ENCODE peak calls at places on chromosomes 11 and 22, in six cellular contexts. K is psoas muscle; Z is Jurkat, Clone E6-1; B is pancreas; U is astrocyte of the spinal cord; C is tibial nerve. R is an unnamed sample.

GRCh38 chr22:22068657-22069056 is 86.1 kb upstream of the TOP3B start:
- DNase-seq in C (no peak), Z (no peak), B (no peak), K (no peak), U (no peak), R (no peak)

GRCh38 chr11:35323076-35323868 is 96.1 kb downstream of the SLC1A2 start:
- DNase-seq in B (no peak), Z (no peak), K (no peak), U (no peak), C (no peak), R (no peak)

GRCh38 chr11:8039530-8040260 is 41.3 kb upstream of the TUB start:
- DNase-seq in U (no peak), Z (no peak), K (no peak), C (no peak), B (no peak), R (peak)

GRCh38 chr11:24903555-24903954 is 406.7 kb downstream of the LUZP2 start:
- DNase-seq in K (no peak), Z (no peak), B (no peak), C (no peak), U (no peak), R (no peak)

GRCh38 chr11:60899021-60899936 is 7.1 kb downstream of the PRPF19 start:
- DNase-seq in U (peak), C (peak), B (peak), K (no peak), Z (peak), R (no peak)

GRCh38 chr11:121521145-121522042 is 68.6 kb upstream of the SORL1-AS1 start:
- DNase-seq in B (no peak), K (no peak), C (no peak), Z (no peak), U (no peak), R (no peak)

GRCh38 chr22:50201191-50202129 is 649 bp downstream of the SELENOO start:
- DNase-seq in C (no peak), K (no peak), Z (no peak), B (no peak), U (no peak), R (no peak)

GRCh38 chr22:43891360-43892182 is at the start of gene PNPLA5:
- DNase-seq in U (no peak), C (no peak), B (no peak), Z (no peak), K (peak), R (no peak)

GRCh38 chr11:86459682-86460460 is 85.2 kb downstream of the CCDC81 start:
- DNase-seq in K (no peak), U (peak), C (peak), B (peak), Z (no peak), R (peak)

GRCh38 chr11:95831198-95831883 is 41.0 kb downstream of the CEP57 start:
- DNase-seq in Z (no peak), B (no peak), U (peak), K (no peak), C (no peak), R (no peak)

GRCh38 chr11:7637447-7638157 is 35.7 kb downstream of the CYB5R2 start:
- DNase-seq in K (no peak), B (no peak), U (peak), Z (no peak), C (peak), R (no peak)

GRCh38 chr22:19757140-19757984 is 3.2 kb upstream of the TBX1 start:
- DNase-seq in U (no peak), Z (no peak), C (no peak), B (no peak), K (no peak), R (no peak)

GRCh38 chr22:43381693-43382092 is 30.1 kb upstream of the MPPED1 start:
- DNase-seq in B (no peak), K (no peak), U (no peak), C (no peak), Z (peak), R (no peak)

GRCh38 chr11:65254724-65255123 is 7.0 kb upstream of the POLA2 start:
- DNase-seq in B (no peak), U (no peak), Z (no peak), C (no peak), K (no peak), R (no peak)

GRCh38 chr11:123202155-123202714 is 7.2 kb upstream of the CLMP start:
- DNase-seq in Z (no peak), B (no peak), U (no peak), C (no peak), K (no peak), R (no peak)

GRCh38 chr11:61333638-61334433 is 808 bp downstream of the TKFC start:
- DNase-seq in B (no peak), K (no peak), U (no peak), C (no peak), Z (peak), R (no peak)

GRCh38 chr11:6621711-6622211 is 2.5 kb upstream of the TPP1 start:
- DNase-seq in C (no peak), B (no peak), K (no peak), Z (no peak), U (no peak), R (no peak)

GRCh38 chr11:95704865-95705264 is 84.7 kb downstream of the FAM76B start:
- DNase-seq in B (no peak), C (no peak), Z (no peak), U (no peak), K (no peak), R (no peak)

GRCh38 chr11:134516529-134516928 is 104.5 kb upstream of the B3GAT1 start:
- DNase-seq in K (peak), C (no peak), Z (peak), U (no peak), B (no peak), R (peak)

GRCh38 chr11:82754410-82754809 is 20.7 kb upstream of the FAM181B start:
- DNase-seq in Z (no peak), K (no peak), C (no peak), B (no peak), U (no peak), R (no peak)

GRCh38 chr11:22331771-22332170 is 6.4 kb upstream of the SLC17A6 start:
- DNase-seq in C (no peak), K (no peak), Z (no peak), B (no peak), U (no peak), R (no peak)

GRCh38 chr11:93543292-93543977 is at the start of gene SMCO4:
- DNase-seq in C (peak), Z (peak), K (peak), U (peak), B (peak), R (peak)

GRCh38 chr22:21937041-21937820 is 15.4 kb downstream of the PPM1F start:
- DNase-seq in Z (no peak), B (peak), K (peak), U (no peak), C (peak), R (no peak)

GRCh38 chr11:35619030-35619753 is 932 bp downstream of the FJX1 start:
- DNase-seq in C (no peak), Z (no peak), U (peak), K (peak), B (peak), R (peak)

GRCh38 chr11:3220521-3221407 is 2.2 kb upstream of the MRGPRG start:
- DNase-seq in C (no peak), B (peak), K (no peak), Z (no peak), U (no peak), R (no peak)

GRCh38 chr22:30649430-30650007 is 13.9 kb downstream of the SLC35E4 start:
- DNase-seq in U (peak), C (no peak), B (peak), Z (no peak), K (peak), R (no peak)

GRCh38 chr22:24068717-24069116 is 57.6 kb downstream of the CABIN1 start:
- DNase-seq in Z (no peak), U (no peak), K (no peak), B (no peak), C (no peak), R (no peak)

GRCh38 chr11:69252494-69252845 is 41.5 kb upstream of the MYEOV start:
- DNase-seq in Z (no peak), B (no peak), U (no peak), K (no peak), C (no peak), R (no peak)

GRCh38 chr11:134266841-134267251 is 9.3 kb upstream of the GLB1L3 start:
- DNase-seq in C (peak), K (no peak), B (no peak), Z (no peak), U (peak), R (no peak)

GRCh38 chr22:35601743-35602633 is 15.1 kb downstream of the MB start:
- DNase-seq in K (peak), B (no peak), U (peak), Z (no peak), C (peak), R (no peak)

GRCh38 chr11:133941546-133941945 is 15.2 kb downstream of the IGSF9B start:
- DNase-seq in C (no peak), U (no peak), K (no peak), Z (no peak), B (no peak), R (peak)

GRCh38 chr11:690738-691633 is 4.0 kb downstream of the DEAF1 start:
- DNase-seq in B (peak), C (no peak), Z (no peak), K (no peak), U (no peak), R (no peak)

GRCh38 chr11:44146931-44147330 is 51.5 kb downstream of the EXT2 start:
- DNase-seq in U (no peak), B (no peak), K (no peak), C (no peak), Z (no peak), R (no peak)

GRCh38 chr11:113528982-113529381 is 53.8 kb upstream of the DRD2 start:
- DNase-seq in U (peak), B (no peak), K (no peak), Z (no peak), C (no peak), R (no peak)

GRCh38 chr11:119480375-119481020 is 57.5 kb upstream of the THY1 start:
- DNase-seq in U (no peak), C (no peak), K (peak), B (no peak), Z (no peak), R (no peak)

DNA sequence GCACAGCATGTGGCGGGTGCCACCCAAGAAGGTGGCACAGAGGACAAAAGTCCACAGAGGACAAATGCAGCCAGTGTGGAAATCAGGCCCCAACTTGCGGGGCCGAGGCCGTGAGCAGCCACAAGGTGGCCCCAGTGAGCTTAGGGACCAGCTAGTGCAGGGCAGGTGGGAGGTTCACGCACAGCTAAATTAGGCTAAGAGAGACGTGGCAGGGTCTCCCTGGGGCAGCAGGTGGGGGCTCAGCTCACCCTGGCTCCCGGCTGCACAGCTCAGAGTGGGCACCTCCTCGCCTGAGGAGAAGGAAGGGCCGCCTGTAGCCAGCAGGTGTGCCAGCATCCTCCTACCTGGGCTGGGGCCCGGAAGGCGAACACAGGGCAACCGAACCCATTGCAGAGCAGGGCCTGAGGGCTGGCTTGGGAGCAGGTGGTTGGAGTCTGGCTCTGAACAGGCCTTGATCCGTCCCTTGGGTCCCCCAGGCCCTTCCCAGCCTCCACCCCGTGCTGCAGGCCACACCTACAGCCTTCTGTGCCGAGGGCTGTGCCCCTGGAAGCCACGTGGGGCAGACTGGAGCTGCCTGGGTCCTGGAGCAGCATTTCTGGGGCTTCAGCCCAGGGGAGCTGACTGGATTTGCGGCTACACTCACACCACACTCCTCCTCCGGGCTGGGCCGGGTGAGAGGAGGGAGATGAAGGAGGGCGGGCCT is 26.1 kb upstream of the CELSR1 start:
- DNase-seq in U (peak), C (peak), K (peak), Z (peak), B (peak), R (peak)
- H3K4me3 ChIP-seq in U (no peak), C (no peak), K (peak), Z (peak), B (peak), R (no peak)

DNA sequence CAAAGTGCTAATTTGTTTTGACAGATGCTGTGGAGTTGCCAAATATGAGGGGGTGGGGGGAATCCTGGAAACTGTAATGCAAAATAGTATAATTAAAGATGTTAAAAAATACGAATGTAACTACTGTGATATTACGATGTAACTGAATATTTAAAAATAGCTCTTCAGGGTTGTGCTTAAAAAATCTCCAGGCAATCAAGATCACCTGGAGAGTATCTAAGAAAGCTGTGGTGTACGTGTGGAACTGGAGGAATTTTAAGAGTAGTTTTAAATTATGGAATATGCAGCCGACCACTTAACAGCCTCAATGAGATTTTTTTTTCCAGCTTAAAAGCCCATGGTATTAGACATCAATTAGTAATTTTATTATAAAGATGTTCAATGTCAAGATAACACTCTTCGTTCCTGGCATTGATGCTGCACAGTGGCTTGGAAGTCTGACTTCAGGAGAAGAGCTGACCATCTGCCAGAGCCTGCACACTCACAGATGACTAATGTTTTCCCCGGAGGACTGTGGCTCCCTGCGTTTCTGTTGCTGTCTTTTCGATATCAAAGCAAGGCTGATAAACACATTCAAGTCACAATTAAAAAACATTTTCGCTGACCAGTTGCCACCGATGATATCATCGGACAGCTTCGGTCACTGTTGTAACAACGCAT is 122.0 kb upstream of the RCN1 start:
- DNase-seq in C (no peak), B (no peak), U (peak), Z (no peak), K (no peak), R (no peak)
- H3K4me3 ChIP-seq in C (no peak), B (no peak), U (no peak), Z (no peak), K (no peak), R (no peak)

GRCh38 chr11:76918941-76919386 is 58.2 kb downstream of the ACER3 start:
- DNase-seq in C (peak), U (peak), K (no peak), Z (peak), B (no peak), R (no peak)
- H3K4me3 ChIP-seq in C (no peak), U (no peak), K (peak), Z (no peak), B (no peak), R (peak)

GRCh38 chr22:37896181-37896592 is 9.9 kb upstream of the MICALL1 start:
- DNase-seq in U (no peak), Z (peak), K (no peak), C (no peak), B (no peak), R (no peak)
- H3K4me3 ChIP-seq in U (no peak), Z (no peak), K (no peak), C (no peak), B (no peak), R (no peak)

DNA sequence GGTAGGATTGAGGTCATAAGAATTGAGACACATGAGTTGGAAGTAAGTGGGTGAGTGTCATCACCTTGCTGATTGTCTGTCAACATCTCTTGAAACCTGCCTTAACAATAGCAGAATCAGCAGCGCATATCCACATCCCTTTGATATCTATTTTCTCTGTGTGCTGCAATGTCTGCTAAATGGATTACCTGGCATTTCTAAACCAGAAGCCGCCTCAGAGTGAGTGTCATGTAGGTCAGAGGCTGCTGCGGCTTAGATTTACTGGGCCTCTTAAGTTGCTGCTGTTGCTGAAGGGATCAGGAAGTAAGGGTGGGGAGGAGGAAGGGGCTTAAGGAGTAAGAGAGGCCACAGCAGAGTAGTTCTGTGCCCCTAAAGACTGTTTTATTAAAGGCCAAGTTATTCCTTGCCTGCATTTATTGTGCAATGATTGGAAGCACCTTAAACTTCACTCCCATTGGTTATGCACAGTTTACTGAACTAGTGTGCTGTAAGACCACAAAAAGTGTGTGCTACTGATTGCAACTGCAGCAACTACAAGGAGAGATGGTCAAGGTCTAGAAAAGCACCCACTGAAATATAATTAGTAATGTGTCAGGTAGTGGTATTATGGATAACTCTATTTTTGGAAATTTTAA is 29.8 kb upstream of the TMEM41B start:
- DNase-seq in B (no peak), C (no peak), K (no peak), U (no peak), Z (peak), R (no peak)
- H3K4me3 ChIP-seq in B (no peak), C (no peak), K (no peak), U (no peak), Z (no peak), R (no peak)

R was measured in dorsolateral prefrontal cortex.